ENCODE peak calls at places on chromosomes 4 and X, in five cellular contexts. A is foreskin keratinocyte, L is cardiac muscle cell, J is brain microvascular endothelial cell, B is Calu3. U is an unnamed sample.

GRCh38 chr4:10013722-10014121 is 7.6 kb downstream of the SLC2A9 start:
- DNase-seq in A (no peak), L (peak), J (peak), B (peak), U (no peak)

GRCh38 chr4:169912996-169913395 is 113.2 kb downstream of the MFAP3L start:
- DNase-seq in A (no peak), L (no peak), J (no peak), B (no peak), U (no peak)

GRCh38 chr4:97892596-97893266 is 250.5 kb downstream of the STPG2 start:
- DNase-seq in A (no peak), L (no peak), J (no peak), B (no peak), U (no peak)

GRCh38 chr4:38782452-38783108 is at the start of gene TLR10:
- DNase-seq in A (no peak), L (peak), J (peak), B (peak), U (peak)

GRCh38 chrX:1673337-1673736 is 58.5 kb downstream of the ASMT start:
- DNase-seq in A (no peak), L (peak), J (no peak), B (peak), U (no peak)

GRCh38 chr4:140243345-140243753 is 89.4 kb upstream of the MAML3 start:
- DNase-seq in A (no peak), L (peak), J (no peak), B (no peak), U (no peak)

GRCh38 chrX:51292421-51292820 is 40.2 kb upstream of the NUDT10 start:
- DNase-seq in A (no peak), L (no peak), J (no peak), B (no peak), U (no peak)

GRCh38 chr4:104446431-104446925 is 48.2 kb downstream of the CXXC4 start:
- DNase-seq in A (no peak), L (no peak), J (no peak), B (no peak), U (no peak)

GRCh38 chr4:149047368-149047767 is 605.2 kb upstream of the NR3C2 start:
- DNase-seq in A (no peak), L (no peak), J (peak), B (no peak), U (no peak)

GRCh38 chr4:38923746-38924145 is 56.1 kb downstream of the FAM114A1 start:
- DNase-seq in A (no peak), L (no peak), J (no peak), B (no peak), U (no peak)

GRCh38 chr4:244471-244870 is 60.8 kb downstream of the ZNF732 start:
- DNase-seq in A (no peak), L (peak), J (peak), B (peak), U (no peak)

GRCh38 chr4:154082760-154083530 is 294.1 kb upstream of the SFRP2 start:
- DNase-seq in A (no peak), L (peak), J (no peak), B (peak), U (peak)

GRCh38 chrX:112513154-112513553 is 166.6 kb downstream of the LHFPL1 start:
- DNase-seq in A (no peak), L (no peak), J (no peak), B (no peak), U (no peak)

GRCh38 chrX:63930140-63930539 is 145.1 kb upstream of the ARHGEF9 start:
- DNase-seq in A (no peak), L (peak), J (no peak), B (no peak), U (no peak)
- TF ChIP-seq CTCF in A (no peak), L (no peak), J (peak), B (no peak), U (peak)

GRCh38 chrX:109635151-109635550 is 10.2 kb upstream of the KCNE5 start:
- DNase-seq in A (no peak), L (peak), J (peak), B (peak), U (no peak)
- TF ChIP-seq CTCF in A (peak), L (peak), J (peak), B (peak), U (peak)

GRCh38 chr4:67983333-67983732 is 20.0 kb upstream of the TMPRSS11A start:
- DNase-seq in A (peak), L (no peak), J (no peak), B (no peak), U (no peak)
- TF ChIP-seq CTCF in A (no peak), L (no peak), J (no peak), B (no peak), U (no peak)

GRCh38 chr4:52670121-52670520 is 11.0 kb upstream of the USP46 start:
- DNase-seq in A (no peak), L (no peak), J (no peak), B (no peak), U (no peak)

GRCh38 chr4:52665592-52665991 is 6.5 kb upstream of the USP46 start:
- DNase-seq in A (no peak), L (no peak), J (no peak), B (no peak), U (no peak)

DNA sequence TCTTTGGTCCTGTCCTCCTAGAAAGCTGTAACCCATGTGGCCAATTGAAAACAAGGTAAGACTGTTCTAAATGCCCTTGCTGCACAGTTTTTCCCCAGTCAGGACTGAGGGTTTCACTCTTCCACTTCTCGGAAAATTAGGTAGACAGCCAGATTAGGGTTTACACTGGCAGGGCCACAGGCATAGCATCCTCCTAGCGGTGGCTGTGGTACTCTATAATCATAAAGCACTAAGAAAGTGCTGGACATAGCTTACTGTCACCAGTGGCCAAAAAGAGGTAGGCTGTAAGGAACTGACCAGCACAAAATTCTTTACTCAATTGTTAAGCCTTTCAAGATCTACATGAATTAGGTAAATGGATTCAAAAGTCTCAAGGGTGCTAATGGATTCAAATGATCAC is 11.6 kb upstream of the USP46 start:
- DNase-seq in A (no peak), L (no peak), J (no peak), B (no peak), U (no peak)
- TF ChIP-seq CTCF in A (no peak), L (no peak), J (peak), B (no peak), U (no peak)

GRCh38 chrX:145178268-145178667 is 69.0 kb upstream of the SPANXN1 start:
- DNase-seq in A (no peak), L (no peak), J (no peak), B (no peak), U (no peak)
- TF ChIP-seq CTCF in A (no peak), L (no peak), J (peak), B (no peak), U (no peak)

GRCh38 chrX:135543924-135544323 is 23.5 kb downstream of the INTS6L start:
- DNase-seq in A (no peak), L (no peak), J (no peak), B (no peak), U (no peak)
- TF ChIP-seq CTCF in A (peak), L (peak), J (peak), B (no peak), U (no peak)

GRCh38 chrX:134020910-134021309 is 35.5 kb upstream of the GPC3 start:
- DNase-seq in A (no peak), L (peak), J (no peak), B (peak), U (no peak)
- TF ChIP-seq CTCF in A (peak), L (no peak), J (no peak), B (no peak), U (no peak)

U was measured in astrocyte of the cerebellum.